ENCODE peak calls at places on chromosomes 5 and 9, in nine cellular contexts. T is GM12892, V is type B pancreatic cell, W is HuH-7.5, U is pancreas, Y is NCI-H187 treated with DMSO at 0.1 percent for 48 hours, S is cardiac fibroblast, I is choroid plexus epithelial cell, N is nucleus accumbens. M is an unnamed sample.

GRCh38 chr5:116144103-116144502 is 59.3 kb downstream of the COMMD10 start:
- DNase-seq in T (no peak), V (no peak), W (no peak), U (no peak), Y (no peak), S (peak), I (peak), N (no peak), M (no peak)

GRCh38 chr9:133347985-133348762 is at the start of the genes MED22 and RPL7A:
- DNase-seq in T (peak), V (peak), W (peak), U (peak), Y (peak), S (peak), I (peak), N (peak), M (peak)

GRCh38 chr9:134139081-134139480 is 3.2 kb downstream of the WDR5 start:
- DNase-seq in T (no peak), V (no peak), W (no peak), U (no peak), Y (no peak), S (peak), I (peak), N (no peak), M (no peak)

GRCh38 chr5:74127377-74128338 is 501.7 kb downstream of the ARHGEF28 start:
- DNase-seq in T (no peak), V (no peak), W (no peak), U (no peak), Y (no peak), S (peak), I (peak), N (no peak), M (no peak)

GRCh38 chr9:3954950-3955670 is 344.8 kb downstream of the GLIS3 start:
- DNase-seq in T (no peak), V (no peak), W (no peak), U (no peak), Y (no peak), S (peak), I (peak), N (no peak), M (no peak)

GRCh38 chr5:134873494-134873893 is 677 bp upstream of the TXNDC15 start:
- DNase-seq in T (no peak), V (no peak), W (no peak), U (no peak), Y (no peak), S (peak), I (no peak), N (no peak), M (no peak)

GRCh38 chr5:72723584-72723983 is 92.9 kb upstream of the TNPO1 start:
- DNase-seq in T (no peak), V (no peak), W (no peak), U (no peak), Y (no peak), S (peak), I (no peak), N (no peak), M (no peak)

GRCh38 chr9:93133641-93134017 is 422 bp downstream of the NINJ1 start:
- DNase-seq in T (peak), V (peak), W (peak), U (peak), Y (no peak), S (peak), I (peak), N (peak), M (peak)

GRCh38 chr5:126519637-126520592 is 75.1 kb downstream of the ALDH7A1 start:
- DNase-seq in T (no peak), V (no peak), W (no peak), U (no peak), Y (no peak), S (no peak), I (peak), N (no peak), M (no peak)

GRCh38 chr9:131776036-131776435 is 36.2 kb upstream of the RAPGEF1 start:
- DNase-seq in T (no peak), V (no peak), W (no peak), U (no peak), Y (no peak), S (no peak), I (no peak), N (no peak), M (no peak)

GRCh38 chr5:103668281-103668680 is 105.7 kb upstream of the NUDT12 start:
- DNase-seq in T (no peak), V (no peak), W (no peak), U (no peak), Y (no peak), S (peak), I (no peak), N (no peak), M (no peak)

GRCh38 chr5:52988335-52989024 is 672 bp upstream of the ITGA2 start:
- DNase-seq in T (no peak), V (no peak), W (peak), U (no peak), Y (no peak), S (no peak), I (no peak), N (no peak), M (no peak)

GRCh38 chr9:124392855-124393460 is 22.3 kb downstream of the PSMB7 start:
- DNase-seq in T (no peak), V (no peak), W (no peak), U (no peak), Y (no peak), S (peak), I (peak), N (peak), M (no peak)

GRCh38 chr5:16918156-16918555 is 17.9 kb downstream of the MYO10 start:
- DNase-seq in T (no peak), V (no peak), W (no peak), U (no peak), Y (no peak), S (no peak), I (no peak), N (no peak), M (no peak)

GRCh38 chr9:135137398-135137832 is 49.9 kb downstream of the OLFM1 start:
- DNase-seq in T (no peak), V (no peak), W (no peak), U (no peak), Y (no peak), S (no peak), I (no peak), N (no peak), M (peak)

GRCh38 chr5:57216714-57217113 is 42.9 kb downstream of the GPBP1 start:
- DNase-seq in T (no peak), V (no peak), W (no peak), U (no peak), Y (no peak), S (peak), I (peak), N (no peak), M (no peak)

GRCh38 chr9:129868571-129869486 is 33.6 kb downstream of the USP20 start:
- DNase-seq in T (no peak), V (no peak), W (no peak), U (peak), Y (no peak), S (no peak), I (no peak), N (no peak), M (peak)

M was measured in Right ventricle myocardium inferior.